ENCODE peak calls at places on chromosomes 16 and 17, in six cellular contexts. B, P, J, E, G and F are unnamed samples.

GRCh38 chr16:21158208-21159110 is at the start of gene LDAF1:
- DNase-seq in J (peak), B (peak), P (peak), E (peak), G (no peak), F (no peak)

GRCh38 chr17:52064791-52065211 is 93.7 kb downstream of the CA10 start:
- DNase-seq in B (no peak), J (no peak), G (no peak), E (no peak), P (no peak), F (no peak)

GRCh38 chr17:7703584-7704574 is 1.1 kb upstream of the EFNB3 start:
- DNase-seq in P (peak), J (peak), G (peak), E (peak), B (peak), F (no peak)

GRCh38 chr17:64092111-64092510 is 37.8 kb downstream of the ERN1 start:
- DNase-seq in B (no peak), G (no peak), P (no peak), J (no peak), E (no peak), F (no peak)

GRCh38 chr16:67451704-67452435 is 20.9 kb downstream of the HSD11B2 start:
- DNase-seq in B (no peak), P (no peak), E (no peak), G (no peak), J (no peak), F (no peak)

GRCh38 chr16:17515421-17516210 is 44.9 kb upstream of the XYLT1 start:
- DNase-seq in E (no peak), P (no peak), G (no peak), J (no peak), B (no peak), F (no peak)

GRCh38 chr17:16040710-16041251 is 41.2 kb downstream of the TTC19 start:
- DNase-seq in E (peak), B (no peak), J (no peak), G (no peak), P (no peak), F (no peak)

GRCh38 chr17:796609-797008 is 14.5 kb downstream of the MRM3 start:
- DNase-seq in B (no peak), P (no peak), G (no peak), J (no peak), E (no peak), F (no peak)

GRCh38 chr16:30041841-30042240 is 10.8 kb upstream of the TLCD3B start:
- DNase-seq in J (peak), P (peak), G (no peak), E (no peak), B (no peak), F (no peak)

GRCh38 chr16:17408955-17409441 is 61.8 kb downstream of the XYLT1 start:
- DNase-seq in E (no peak), J (no peak), G (no peak), B (no peak), P (no peak), F (peak)

GRCh38 chr17:15279011-15279477 is 13.9 kb upstream of the PMP22 start:
- DNase-seq in J (peak), E (no peak), B (no peak), G (no peak), P (no peak), F (no peak)

GRCh38 chr17:29014716-29015115 is 8.9 kb upstream of the SEZ6 start:
- DNase-seq in B (no peak), E (no peak), P (no peak), G (no peak), J (no peak), F (no peak)

GRCh38 chr17:2070241-2071023 is 15.5 kb downstream of the HIC1 start:
- DNase-seq in E (no peak), G (no peak), J (no peak), B (peak), P (peak), F (peak)

GRCh38 chr16:24178496-24178895 is 77.6 kb upstream of the CACNG3 start:
- DNase-seq in E (no peak), B (peak), G (no peak), P (peak), J (peak), F (no peak)

GRCh38 chr17:63249256-63250006 is 196.7 kb downstream of the CYB561 start:
- DNase-seq in E (no peak), B (no peak), G (no peak), J (no peak), P (peak), F (no peak)

GRCh38 chr16:49596699-49597291 is 223.2 kb downstream of the C16orf78 start:
- DNase-seq in E (no peak), G (no peak), P (no peak), J (no peak), B (no peak), F (no peak)
- TF ChIP-seq CREB1 in E (no peak), G (no peak), P (no peak), J (no peak), B (no peak), F (no peak)

GRCh38 chr16:81239722-81240121 is 1.2 kb downstream of the BCO1 start:
- DNase-seq in B (no peak), E (no peak), G (no peak), J (no peak), P (no peak), F (no peak)

GRCh38 chr16:81237942-81238295 is 570 bp upstream of the BCO1 start:
- DNase-seq in P (no peak), J (no peak), G (no peak), B (no peak), E (no peak), F (no peak)

GRCh38 chr16:81241706-81242105 is 3.2 kb downstream of the BCO1 start:
- DNase-seq in P (no peak), E (no peak), J (no peak), G (no peak), B (no peak), F (no peak)

GRCh38 chr16:81237282-81237681 is 1.2 kb upstream of the BCO1 start:
- DNase-seq in P (no peak), J (no peak), G (no peak), B (no peak), E (no peak), F (no peak)

GRCh38 chr16:81238296-81239011 is at the start of gene BCO1:
- DNase-seq in P (peak), B (peak), G (no peak), E (peak), J (no peak), F (no peak)
- TF ChIP-seq CREB1 in P (no peak), B (no peak), G (no peak), E (no peak), J (no peak), F (no peak)

GRCh38 chr16:69273009-69273408 is 38.1 kb upstream of the VPS4A start:
- DNase-seq in E (no peak), J (no peak), B (no peak), P (no peak), G (no peak), F (no peak)

GRCh38 chr16:69270831-69271230 is 40.3 kb upstream of the VPS4A start:
- DNase-seq in B (no peak), E (no peak), G (no peak), J (no peak), P (no peak), F (no peak)

GRCh38 chr16:69274699-69275235 is 36.4 kb upstream of the VPS4A start:
- DNase-seq in J (no peak), E (no peak), P (no peak), B (no peak), G (no peak), F (no peak)

DNA sequence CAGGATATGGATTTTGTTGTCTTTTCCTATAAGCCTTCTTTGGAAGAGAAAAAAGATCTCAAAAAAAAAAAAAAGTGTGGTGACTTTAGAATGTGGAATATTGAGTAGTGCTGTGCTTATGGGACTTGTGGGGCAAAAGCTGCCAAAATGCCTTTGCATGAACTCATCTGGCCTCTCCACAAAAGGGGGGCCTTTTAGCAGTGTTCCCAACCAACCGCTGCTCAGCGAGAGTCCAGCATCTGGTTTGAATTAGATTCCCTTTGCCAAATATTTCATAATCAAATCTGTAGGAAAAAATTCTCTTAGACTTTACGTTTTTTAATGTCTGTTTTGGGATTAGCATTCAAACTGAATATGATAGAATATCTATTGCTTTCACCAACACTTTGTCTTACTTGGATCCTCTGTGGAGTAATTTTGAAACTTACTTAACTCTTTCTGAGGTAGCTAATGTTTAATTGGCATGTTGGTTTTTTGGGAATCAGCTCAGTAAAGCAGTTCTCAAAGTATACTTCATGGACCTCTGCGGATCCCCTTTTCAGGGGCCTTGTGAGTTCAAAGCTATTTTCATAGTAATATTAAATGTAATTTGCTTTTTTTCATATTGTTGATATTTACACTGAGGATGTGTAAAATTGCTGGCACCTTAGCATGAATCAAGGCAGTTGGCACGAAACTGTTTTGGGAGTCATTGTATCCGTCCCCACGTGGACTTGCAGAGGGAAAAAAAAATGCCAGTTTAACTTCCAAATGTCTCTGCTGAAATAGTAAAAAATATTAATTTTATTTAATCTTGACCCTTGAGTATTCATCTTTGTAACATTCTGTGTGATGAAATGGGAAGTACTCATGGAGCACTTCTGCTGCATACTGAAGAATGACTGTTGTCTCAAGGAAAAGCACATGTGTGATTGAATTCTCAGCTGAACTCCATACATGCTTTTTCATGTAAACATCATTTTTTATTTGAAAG is 34.7 kb upstream of the VPS4A start:
- DNase-seq in G (no peak), P (no peak), E (no peak), J (no peak), B (no peak), F (no peak)
- TF ChIP-seq CREB1 in G (no peak), P (no peak), E (no peak), J (no peak), B (no peak), F (no peak)

DNA sequence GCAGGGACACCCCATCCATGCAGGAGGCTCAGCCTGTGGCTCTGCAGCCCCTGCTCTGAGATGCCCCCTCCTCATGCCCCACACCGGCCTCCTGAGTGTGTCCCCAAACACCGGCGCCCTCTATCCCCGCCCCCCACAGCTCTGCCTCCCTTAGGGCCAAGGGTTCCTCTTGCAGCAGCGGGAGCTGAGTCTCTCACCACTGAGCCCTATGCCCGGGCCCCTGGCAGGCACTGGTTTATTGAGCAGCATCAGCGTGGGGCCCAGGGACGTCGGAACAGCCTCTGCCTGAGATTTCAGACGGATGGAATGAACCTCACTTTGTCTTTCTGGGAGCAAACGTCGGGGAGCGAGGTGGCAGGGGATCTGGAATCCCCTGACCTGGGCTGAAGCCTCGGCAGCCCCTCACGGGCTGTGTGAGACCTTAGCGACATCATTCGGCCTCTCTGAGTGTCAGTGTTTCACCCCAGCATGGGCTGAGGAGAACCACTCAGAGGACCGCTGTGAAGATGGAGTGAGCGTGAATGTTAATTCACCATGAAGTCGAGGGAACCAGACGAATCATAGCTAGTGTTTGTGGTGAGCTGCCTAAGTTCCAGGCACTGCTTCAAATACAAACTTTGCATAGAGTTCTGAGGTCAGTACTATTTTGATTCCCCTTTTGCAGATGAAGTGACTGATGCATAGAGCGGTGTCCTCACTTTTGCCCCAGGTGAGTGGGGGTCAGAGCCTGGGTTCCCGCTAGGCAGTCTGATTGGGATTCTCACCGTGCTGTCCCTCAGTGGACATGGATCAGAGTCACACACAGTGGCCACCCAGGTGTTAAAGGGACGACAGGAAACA is 5.3 kb upstream of the C16orf74 start:
- DNase-seq in G (no peak), P (no peak), E (no peak), B (no peak), J (no peak), F (peak)
- TF ChIP-seq CREB1 in G (no peak), P (no peak), E (no peak), B (no peak), J (no peak), F (no peak)

DNA sequence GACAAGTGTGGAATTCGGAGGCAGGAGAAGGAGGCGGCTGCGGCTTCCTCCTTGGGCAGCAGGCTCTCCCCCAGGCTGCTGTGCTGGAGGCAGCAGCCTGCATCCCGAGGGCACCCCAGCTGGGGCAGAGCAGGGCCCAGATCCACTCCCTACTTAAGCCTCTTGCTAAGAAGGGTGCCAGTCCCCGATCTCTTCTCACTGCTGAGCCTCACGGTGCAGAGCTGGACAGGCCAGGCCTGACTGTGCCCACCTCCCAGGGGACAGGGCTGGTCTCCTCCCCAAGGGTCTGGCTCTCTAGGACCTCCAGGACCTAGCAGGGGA is 210.8 kb downstream of the NTN1 start:
- DNase-seq in E (no peak), B (no peak), J (no peak), P (no peak), G (no peak), F (no peak)
- TF ChIP-seq CREB1 in E (no peak), B (no peak), J (no peak), P (no peak), G (no peak), F (no peak)

GRCh38 chr16:75621170-75621477 is 2.0 kb downstream of the ADAT1 start:
- DNase-seq in P (peak), G (no peak), E (peak), B (no peak), J (peak), F (no peak)
- TF ChIP-seq CREB1 in P (no peak), G (no peak), E (no peak), B (no peak), J (no peak), F (peak)

DNA sequence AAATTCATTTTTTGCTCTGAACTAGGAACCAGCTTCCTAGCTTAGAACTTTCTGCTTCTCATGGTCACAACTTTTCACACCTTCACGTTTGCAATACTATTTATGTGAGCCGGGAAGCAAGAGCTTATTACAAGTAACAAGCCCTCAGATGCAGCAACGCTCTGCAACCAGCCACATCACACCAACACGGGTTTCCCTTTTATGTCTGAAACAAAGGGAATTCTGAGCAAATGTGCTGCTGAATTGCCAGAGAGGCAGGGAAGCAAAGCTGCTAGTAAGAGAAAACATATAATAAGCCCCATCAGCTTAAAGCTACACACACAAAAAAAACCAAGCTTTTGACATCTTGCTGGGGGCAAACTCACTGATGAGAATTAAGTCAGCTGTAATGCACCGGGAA is 122.2 kb downstream of the SLC39A11 start:
- DNase-seq in G (no peak), B (no peak), E (no peak), J (no peak), P (no peak), F (no peak)
- TF ChIP-seq CREB1 in G (no peak), B (no peak), E (no peak), J (no peak), P (no peak), F (no peak)

DNA sequence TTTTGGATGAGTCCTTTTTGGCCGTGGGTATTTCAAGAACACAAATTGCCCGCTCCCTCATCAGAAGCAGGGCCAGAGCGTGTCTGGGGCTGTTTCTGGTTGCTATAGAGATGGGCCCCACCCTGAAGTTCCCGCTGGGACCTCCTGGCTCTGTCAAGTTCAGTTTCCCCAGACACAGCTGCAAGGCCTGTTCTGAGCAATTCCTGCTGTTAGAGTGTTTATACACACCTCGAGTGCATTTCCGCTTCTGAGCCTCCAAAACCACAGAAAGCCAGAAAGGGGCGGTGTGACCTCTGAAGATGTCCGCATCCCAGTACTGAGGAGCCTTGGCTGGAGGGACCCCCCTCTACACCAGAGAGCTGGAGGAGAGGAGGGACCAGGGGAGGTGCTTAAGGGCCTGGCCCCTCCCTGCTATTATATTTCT is 9.3 kb upstream of the WBP2 start:
- DNase-seq in P (peak), G (no peak), B (no peak), J (peak), E (no peak), F (peak)
- TF ChIP-seq CREB1 in P (no peak), G (no peak), B (no peak), J (no peak), E (no peak), F (no peak)

DNA sequence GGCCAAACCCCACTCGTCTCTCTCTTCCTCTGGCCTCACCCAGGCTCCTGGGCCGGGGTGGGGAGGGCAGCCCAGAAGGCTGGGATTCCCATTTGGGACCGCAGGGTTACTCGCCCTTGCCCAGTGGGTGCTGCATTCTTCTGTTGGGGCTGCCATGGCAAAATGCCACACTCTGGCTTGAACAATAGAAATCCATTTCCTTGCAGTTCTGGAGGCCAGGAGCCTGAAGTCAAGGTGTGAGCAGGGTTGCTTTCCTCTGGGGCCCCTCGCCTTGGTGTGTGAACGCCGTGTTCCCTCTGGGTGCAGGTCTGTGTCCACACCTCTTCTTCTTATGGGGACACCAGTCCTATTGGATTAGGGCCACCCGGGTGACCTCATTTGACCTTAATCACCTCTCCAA is 105.8 kb upstream of the GSE1 start:
- DNase-seq in G (no peak), B (no peak), J (no peak), E (no peak), P (no peak), F (no peak)
- TF ChIP-seq CREB1 in G (no peak), B (no peak), J (no peak), E (no peak), P (no peak), F (no peak)